ENCODE peak calls at places on chromosomes 7 and 10, in six cellular contexts. One of them, this sample, is unnamed.

GRCh38 chr7:66202380-66202779 is 2.8 kb upstream of the TPST1 start:
- DNase-seq in stimulated activated CD4-positive, alpha-beta T cell treated with anti-CD3 and anti-CD28 coated beads, Interleukin-15, amount 100 ng/mL, for 24 hours: no peak
- DNase-seq in choroid plexus epithelial cell: no peak
- DNase-seq in MCF 10A: no peak
- DNase-seq in right cardiac atrium: no peak
- DNase-seq in nephron progenitor cell: no peak
- DNase-seq in this sample: no peak

GRCh38 chr10:75773139-75773801 is 341.8 kb downstream of the LRMDA start:
- DNase-seq in right cardiac atrium: no peak
- DNase-seq in choroid plexus epithelial cell: peak; percentile 89
- DNase-seq in nephron progenitor cell: no peak
- DNase-seq in MCF 10A: peak; percentile 16
- DNase-seq in stimulated activated CD4-positive, alpha-beta T cell treated with anti-CD3 and anti-CD28 coated beads, Interleukin-15, amount 100 ng/mL, for 24 hours: no peak
- DNase-seq in this sample: no peak

GRCh38 chr10:11057448-11057847 is 39.8 kb downstream of the CELF2 start:
- DNase-seq in nephron progenitor cell: no peak
- DNase-seq in right cardiac atrium: no peak
- DNase-seq in MCF 10A: no peak
- DNase-seq in choroid plexus epithelial cell: no peak
- DNase-seq in stimulated activated CD4-positive, alpha-beta T cell treated with anti-CD3 and anti-CD28 coated beads, Interleukin-15, amount 100 ng/mL, for 24 hours: no peak
- DNase-seq in this sample: no peak

GRCh38 chr7:50488379-50488778 is 38.2 kb upstream of the FIGNL1 start:
- DNase-seq in stimulated activated CD4-positive, alpha-beta T cell treated with anti-CD3 and anti-CD28 coated beads, Interleukin-15, amount 100 ng/mL, for 24 hours: no peak
- DNase-seq in right cardiac atrium: no peak
- DNase-seq in nephron progenitor cell: no peak
- DNase-seq in choroid plexus epithelial cell: no peak
- DNase-seq in MCF 10A: no peak
- DNase-seq in this sample: no peak

GRCh38 chr7:41930538-41931262 is 227.8 kb upstream of the INHBA start:
- DNase-seq in right cardiac atrium: no peak
- DNase-seq in stimulated activated CD4-positive, alpha-beta T cell treated with anti-CD3 and anti-CD28 coated beads, Interleukin-15, amount 100 ng/mL, for 24 hours: no peak
- DNase-seq in nephron progenitor cell: no peak
- DNase-seq in MCF 10A: no peak
- DNase-seq in choroid plexus epithelial cell: peak; percentile 37
- DNase-seq in this sample: no peak

GRCh38 chr10:23512355-23513058 is 73.6 kb downstream of the OTUD1 start:
- DNase-seq in stimulated activated CD4-positive, alpha-beta T cell treated with anti-CD3 and anti-CD28 coated beads, Interleukin-15, amount 100 ng/mL, for 24 hours: no peak
- DNase-seq in right cardiac atrium: no peak
- DNase-seq in nephron progenitor cell: no peak
- DNase-seq in MCF 10A: peak; percentile 83
- DNase-seq in choroid plexus epithelial cell: peak; percentile 85
- DNase-seq in this sample: no peak

GRCh38 chr7:128347573-128348147 is 4.0 kb upstream of the RBM28 start:
- DNase-seq in nephron progenitor cell: peak; percentile 75
- DNase-seq in stimulated activated CD4-positive, alpha-beta T cell treated with anti-CD3 and anti-CD28 coated beads, Interleukin-15, amount 100 ng/mL, for 24 hours: peak; percentile 68
- DNase-seq in MCF 10A: peak; percentile 76
- DNase-seq in choroid plexus epithelial cell: peak; percentile 67
- DNase-seq in right cardiac atrium: peak; percentile 73
- DNase-seq in this sample: no peak

GRCh38 chr10:62390497-62391176 is 16.5 kb downstream of the ZNF365 start:
- DNase-seq in nephron progenitor cell: no peak
- DNase-seq in choroid plexus epithelial cell: no peak
- DNase-seq in right cardiac atrium: no peak
- DNase-seq in stimulated activated CD4-positive, alpha-beta T cell treated with anti-CD3 and anti-CD28 coated beads, Interleukin-15, amount 100 ng/mL, for 24 hours: no peak
- DNase-seq in MCF 10A: no peak
- DNase-seq in this sample: no peak

GRCh38 chr10:124156524-124157225 is 63.3 kb upstream of the CHST15 start:
- DNase-seq in right cardiac atrium: peak; percentile 77
- DNase-seq in MCF 10A: no peak
- DNase-seq in stimulated activated CD4-positive, alpha-beta T cell treated with anti-CD3 and anti-CD28 coated beads, Interleukin-15, amount 100 ng/mL, for 24 hours: no peak
- DNase-seq in choroid plexus epithelial cell: no peak
- DNase-seq in nephron progenitor cell: peak; percentile 38
- DNase-seq in this sample: peak; percentile 38

GRCh38 chr10:114274616-114275453 is 35.8 kb downstream of the VWA2 start:
- DNase-seq in stimulated activated CD4-positive, alpha-beta T cell treated with anti-CD3 and anti-CD28 coated beads, Interleukin-15, amount 100 ng/mL, for 24 hours: no peak
- DNase-seq in nephron progenitor cell: no peak
- DNase-seq in choroid plexus epithelial cell: no peak
- DNase-seq in right cardiac atrium: no peak
- DNase-seq in MCF 10A: no peak
- DNase-seq in this sample: no peak

GRCh38 chr10:3666525-3667302 is 118.3 kb downstream of the KLF6 start:
- DNase-seq in choroid plexus epithelial cell: no peak
- DNase-seq in MCF 10A: no peak
- DNase-seq in right cardiac atrium: no peak
- DNase-seq in nephron progenitor cell: no peak
- DNase-seq in stimulated activated CD4-positive, alpha-beta T cell treated with anti-CD3 and anti-CD28 coated beads, Interleukin-15, amount 100 ng/mL, for 24 hours: peak; percentile 51
- DNase-seq in this sample: no peak

GRCh38 chr7:139505563-139505962 is 17.9 kb upstream of the CLEC2L start:
- DNase-seq in stimulated activated CD4-positive, alpha-beta T cell treated with anti-CD3 and anti-CD28 coated beads, Interleukin-15, amount 100 ng/mL, for 24 hours: peak; percentile 28
- DNase-seq in MCF 10A: peak; percentile 39
- DNase-seq in nephron progenitor cell: peak; percentile 22
- DNase-seq in choroid plexus epithelial cell: no peak
- DNase-seq in right cardiac atrium: no peak
- DNase-seq in this sample: no peak

GRCh38 chr7:130471974-130472373 is 19.9 kb upstream of the MEST start:
- DNase-seq in MCF 10A: no peak
- DNase-seq in nephron progenitor cell: no peak
- DNase-seq in stimulated activated CD4-positive, alpha-beta T cell treated with anti-CD3 and anti-CD28 coated beads, Interleukin-15, amount 100 ng/mL, for 24 hours: no peak
- DNase-seq in choroid plexus epithelial cell: no peak
- DNase-seq in right cardiac atrium: no peak
- DNase-seq in this sample: no peak

GRCh38 chr7:154858836-154859537 is 143.9 kb downstream of the PAXIP1 start:
- DNase-seq in right cardiac atrium: no peak
- DNase-seq in stimulated activated CD4-positive, alpha-beta T cell treated with anti-CD3 and anti-CD28 coated beads, Interleukin-15, amount 100 ng/mL, for 24 hours: no peak
- DNase-seq in choroid plexus epithelial cell: no peak
- DNase-seq in MCF 10A: no peak
- DNase-seq in nephron progenitor cell: no peak
- DNase-seq in this sample: no peak

GRCh38 chr7:132932321-132933075 is 149.4 kb downstream of the CHCHD3 start:
- DNase-seq in MCF 10A: no peak
- DNase-seq in nephron progenitor cell: no peak
- DNase-seq in right cardiac atrium: no peak
- DNase-seq in stimulated activated CD4-positive, alpha-beta T cell treated with anti-CD3 and anti-CD28 coated beads, Interleukin-15, amount 100 ng/mL, for 24 hours: no peak
- DNase-seq in choroid plexus epithelial cell: no peak
- DNase-seq in this sample: no peak

GRCh38 chr10:88385601-88386203 is 197.4 kb downstream of the RNLS start:
- DNase-seq in nephron progenitor cell: no peak
- DNase-seq in right cardiac atrium: no peak
- DNase-seq in choroid plexus epithelial cell: no peak
- DNase-seq in MCF 10A: peak; percentile 89
- DNase-seq in stimulated activated CD4-positive, alpha-beta T cell treated with anti-CD3 and anti-CD28 coated beads, Interleukin-15, amount 100 ng/mL, for 24 hours: peak; percentile 58
- DNase-seq in this sample: peak; percentile 60

GRCh38 chr7:123871998-123872867 is 27.3 kb downstream of the HYAL4 start:
- DNase-seq in MCF 10A: peak; percentile 72
- DNase-seq in nephron progenitor cell: peak; percentile 33
- DNase-seq in stimulated activated CD4-positive, alpha-beta T cell treated with anti-CD3 and anti-CD28 coated beads, Interleukin-15, amount 100 ng/mL, for 24 hours: peak; percentile 44
- DNase-seq in right cardiac atrium: peak; percentile 58
- DNase-seq in choroid plexus epithelial cell: peak; percentile 87
- DNase-seq in this sample: peak; percentile 4